ENCODE peak calls at places on chromosome 17, in six cellular contexts. U is K562, Y is HepG2, G is SK-N-SH, C is HCT116, R is H1. X is an unnamed sample.

GRCh38 chr17:82592289-82592683 is 56.0 kb downstream of the WDR45B start:
- DNase-seq in U (no peak), R (no peak), G (peak), C (no peak), Y (peak), X (peak)

GRCh38 chr17:18327093-18327492 is 12.0 kb downstream of the SMCR8 start:
- DNase-seq in G (no peak), C (no peak), U (no peak), R (no peak), Y (no peak), X (no peak)

GRCh38 chr17:40617678-40618240 is 29.9 kb downstream of the SMARCE1 start:
- DNase-seq in R (no peak), G (peak), U (no peak), Y (peak), C (no peak), X (no peak)

GRCh38 chr17:82411396-82412053 is 6.6 kb upstream of the HEXD start:
- DNase-seq in G (no peak), U (no peak), R (no peak), C (no peak), Y (no peak), X (no peak)

GRCh38 chr17:2058521-2059124 is 3.7 kb downstream of the HIC1 start:
- DNase-seq in C (no peak), U (no peak), Y (no peak), G (no peak), R (no peak), X (no peak)

GRCh38 chr17:7041607-7042506 is 2.0 kb downstream of the SLC16A11 start:
- DNase-seq in R (no peak), G (peak), C (no peak), U (no peak), Y (no peak), X (no peak)

GRCh38 chr17:5405400-5405799 is 14.1 kb downstream of the NUP88 start:
- DNase-seq in U (no peak), Y (peak), C (no peak), G (no peak), R (no peak), X (no peak)

GRCh38 chr17:3033741-3034577 is 29.4 kb downstream of the OR1D5 start:
- DNase-seq in G (no peak), C (no peak), U (no peak), Y (no peak), R (no peak), X (no peak)

GRCh38 chr17:80817861-80818260 is 173.8 kb upstream of the CHMP6 start:
- DNase-seq in U (no peak), R (no peak), Y (no peak), C (no peak), G (peak), X (no peak)

GRCh38 chr17:72372185-72372584 is 251.4 kb downstream of the SOX9 start:
- DNase-seq in G (no peak), R (no peak), Y (no peak), C (no peak), U (no peak), X (no peak)

GRCh38 chr17:77723071-77723908 is 235.2 kb upstream of the TNRC6C start:
- DNase-seq in Y (no peak), U (no peak), G (no peak), R (no peak), C (no peak), X (peak)

GRCh38 chr17:29113334-29113733 is 66.9 kb downstream of the MYO18A start:
- DNase-seq in Y (no peak), R (no peak), U (no peak), G (no peak), C (no peak), X (no peak)

GRCh38 chr17:82927311-82927660 is 87.5 kb upstream of the ZNF750 start:
- DNase-seq in C (no peak), R (no peak), Y (no peak), G (no peak), U (no peak), X (no peak)

GRCh38 chr17:16981928-16982327 is 10.0 kb upstream of the TNFRSF13B start:
- DNase-seq in R (no peak), U (no peak), Y (no peak), C (no peak), G (no peak), X (no peak)

GRCh38 chr17:49576906-49577650 is 1.4 kb downstream of the NXPH3 start:
- DNase-seq in G (no peak), Y (no peak), U (no peak), R (no peak), C (no peak), X (no peak)

GRCh38 chr17:81046770-81047359 is 11.9 kb downstream of the BAIAP2 start:
- DNase-seq in R (no peak), U (no peak), G (no peak), Y (peak), C (no peak), X (no peak)

GRCh38 chr17:68602267-68602644 is 1.1 kb upstream of the FAM20A start:
- DNase-seq in C (no peak), G (no peak), U (no peak), R (no peak), Y (no peak), X (no peak)

GRCh38 chr17:78878871-78879270 is 24.1 kb downstream of the CEP295NL start:
- DNase-seq in C (no peak), Y (no peak), G (no peak), R (no peak), U (no peak), X (no peak)

GRCh38 chr17:78878261-78878660 is 24.7 kb downstream of the CEP295NL start:
- DNase-seq in C (no peak), U (no peak), G (no peak), R (no peak), Y (no peak), X (no peak)

GRCh38 chr17:78883090-78883532 is 19.9 kb downstream of the CEP295NL start:
- DNase-seq in U (peak), Y (peak), R (no peak), C (peak), G (peak), X (no peak)

GRCh38 chr17:78882546-78883089 is 20.4 kb downstream of the CEP295NL start:
- DNase-seq in G (peak), Y (no peak), R (no peak), C (no peak), U (no peak), X (no peak)

GRCh38 chr17:78879679-78880186 is 23.3 kb downstream of the CEP295NL start:
- DNase-seq in C (no peak), U (peak), G (peak), Y (no peak), R (no peak), X (no peak)
- TF ChIP-seq JUND in C (no peak), U (no peak), G (no peak), Y (no peak), R (no peak), X (no peak)

GRCh38 chr17:38557836-38558750 is 47.7 kb downstream of the SRCIN1 start:
- DNase-seq in R (peak), Y (peak), G (peak), C (peak), U (peak), X (peak)

GRCh38 chr17:38552343-38552742 is 53.4 kb downstream of the SRCIN1 start:
- DNase-seq in G (no peak), C (no peak), U (no peak), R (no peak), Y (no peak), X (no peak)

GRCh38 chr17:38557395-38557794 is 48.4 kb downstream of the SRCIN1 start:
- DNase-seq in G (no peak), Y (no peak), C (no peak), R (no peak), U (no peak), X (no peak)

GRCh38 chr17:38556234-38556633 is 49.5 kb downstream of the SRCIN1 start:
- DNase-seq in U (no peak), G (no peak), Y (no peak), C (no peak), R (no peak), X (no peak)

GRCh38 chr17:38554430-38555350 is 51.1 kb downstream of the SRCIN1 start:
- DNase-seq in U (no peak), Y (no peak), R (no peak), C (no peak), G (no peak), X (no peak)
- TF ChIP-seq JUND in U (no peak), Y (no peak), R (no peak), C (no peak), G (no peak), X (no peak)

GRCh38 chr17:57614742-57615141 is 130.4 kb downstream of the CCDC182 start:
- DNase-seq in C (no peak), G (no peak), U (no peak), Y (no peak), R (no peak), X (no peak)
- TF ChIP-seq JUND in C (no peak), G (no peak), U (no peak), Y (no peak), R (no peak), X (no peak)

GRCh38 chr17:66343531-66344078 is 41.2 kb downstream of the PRKCA start:
- DNase-seq in Y (peak), R (no peak), G (no peak), C (no peak), U (peak), X (no peak)
- TF ChIP-seq JUND in Y (no peak), R (no peak), G (no peak), C (no peak), U (peak), X (no peak)

DNA sequence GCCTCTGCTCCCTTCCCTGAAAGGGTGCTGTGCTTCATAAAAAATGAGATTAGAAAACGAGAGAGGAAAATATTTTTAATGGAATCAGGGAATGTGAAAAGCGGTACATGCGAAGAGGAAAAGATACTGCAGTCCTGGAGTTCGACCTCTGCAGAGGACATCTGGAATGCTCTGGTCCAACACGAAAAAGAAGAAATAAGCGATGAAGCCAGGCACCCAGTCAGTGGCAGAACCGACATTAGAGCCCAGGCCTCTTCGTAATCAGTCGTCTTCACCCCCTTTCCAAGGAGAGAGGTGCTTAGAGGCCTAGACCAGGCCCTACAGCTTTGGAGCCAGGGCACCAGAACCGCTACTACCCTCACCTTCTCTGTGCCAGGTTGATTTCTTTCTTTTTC is 459 bp upstream of the MARCHF10 start:
- DNase-seq in C (no peak), G (no peak), U (no peak), R (no peak), Y (no peak), X (no peak)
- TF ChIP-seq JUND in C (no peak), G (no peak), U (no peak), R (no peak), Y (no peak), X (no peak)

GRCh38 chr17:58235821-58236220 is 2.6 kb upstream of the LPO start:
- DNase-seq in G (no peak), R (no peak), C (no peak), U (peak), Y (no peak), X (no peak)

GRCh38 chr17:58231644-58232043 is 6.7 kb upstream of the LPO start:
- DNase-seq in C (no peak), Y (no peak), G (no peak), R (no peak), U (no peak), X (no peak)

GRCh38 chr17:58229881-58230280 is 8.5 kb upstream of the LPO start:
- DNase-seq in R (no peak), G (no peak), C (no peak), U (no peak), Y (no peak), X (no peak)

GRCh38 chr17:58233547-58233946 is 4.8 kb upstream of the LPO start:
- DNase-seq in Y (no peak), C (no peak), R (no peak), U (no peak), G (no peak), X (no peak)

GRCh38 chr17:58232707-58233156 is 5.7 kb upstream of the LPO start:
- DNase-seq in C (no peak), G (no peak), R (no peak), U (peak), Y (no peak), X (no peak)
- TF ChIP-seq JUND in C (no peak), G (no peak), R (no peak), U (peak), Y (no peak), X (no peak)

GRCh38 chr17:57685499-57686132 is 59.5 kb downstream of the CCDC182 start:
- DNase-seq in Y (no peak), R (no peak), U (no peak), C (no peak), G (no peak), X (no peak)
- TF ChIP-seq JUND in Y (no peak), R (no peak), U (no peak), C (no peak), G (no peak), X (no peak)